ENCODE peak calls at places on chromosomes 1 and 21, in five cellular contexts. One of them, this sample, is unnamed.

GRCh38 chr1:9203623-9204022 is 31.0 kb upstream of the H6PD start:
- DNase-seq in activated T-cell treated with anti-CD3 and anti-CD28 coated beads, Interleukin-2, amount 50 U/mL, for 72 hours: peak
- DNase-seq in RPMI8226: peak
- DNase-seq in lung: no peak
- DNase-seq in NCI-H1048: no peak
- DNase-seq in this sample: no peak

GRCh38 chr21:45482899-45483821 is 59.1 kb downstream of the SLC19A1 start:
- DNase-seq in NCI-H1048: no peak
- DNase-seq in activated T-cell treated with anti-CD3 and anti-CD28 coated beads, Interleukin-2, amount 50 U/mL, for 72 hours: peak
- DNase-seq in RPMI8226: peak
- DNase-seq in lung: no peak
- DNase-seq in this sample: no peak

GRCh38 chr1:230163719-230164118 is 96.7 kb downstream of the GALNT2 start:
- DNase-seq in activated T-cell treated with anti-CD3 and anti-CD28 coated beads, Interleukin-2, amount 50 U/mL, for 72 hours: no peak
- DNase-seq in lung: no peak
- DNase-seq in NCI-H1048: no peak
- DNase-seq in RPMI8226: no peak
- DNase-seq in this sample: no peak

GRCh38 chr1:31568895-31569655 is 7.2 kb upstream of the TINAGL1 start:
- DNase-seq in RPMI8226: no peak
- DNase-seq in NCI-H1048: no peak
- DNase-seq in activated T-cell treated with anti-CD3 and anti-CD28 coated beads, Interleukin-2, amount 50 U/mL, for 72 hours: no peak
- DNase-seq in lung: peak
- DNase-seq in this sample: no peak

GRCh38 chr1:171661076-171661650 is 8.7 kb upstream of the MYOC start:
- DNase-seq in activated T-cell treated with anti-CD3 and anti-CD28 coated beads, Interleukin-2, amount 50 U/mL, for 72 hours: no peak
- DNase-seq in NCI-H1048: no peak
- DNase-seq in RPMI8226: no peak
- DNase-seq in lung: no peak
- DNase-seq in this sample: no peak

GRCh38 chr1:31667065-31667785 is 22.5 kb upstream of the PEF1 start:
- DNase-seq in lung: no peak
- DNase-seq in activated T-cell treated with anti-CD3 and anti-CD28 coated beads, Interleukin-2, amount 50 U/mL, for 72 hours: no peak
- DNase-seq in NCI-H1048: no peak
- DNase-seq in RPMI8226: no peak
- DNase-seq in this sample: no peak

GRCh38 chr1:13908128-13908527 is 208.1 kb downstream of the PRDM2 start:
- DNase-seq in NCI-H1048: no peak
- DNase-seq in RPMI8226: peak
- DNase-seq in activated T-cell treated with anti-CD3 and anti-CD28 coated beads, Interleukin-2, amount 50 U/mL, for 72 hours: no peak
- DNase-seq in lung: no peak
- DNase-seq in this sample: no peak

GRCh38 chr1:232183266-232183800 is 446.6 kb downstream of the SIPA1L2 start:
- DNase-seq in activated T-cell treated with anti-CD3 and anti-CD28 coated beads, Interleukin-2, amount 50 U/mL, for 72 hours: no peak
- DNase-seq in lung: no peak
- DNase-seq in RPMI8226: no peak
- DNase-seq in NCI-H1048: no peak
- DNase-seq in this sample: no peak

GRCh38 chr1:226662704-226663326 is 76.3 kb downstream of the ITPKB start:
- DNase-seq in activated T-cell treated with anti-CD3 and anti-CD28 coated beads, Interleukin-2, amount 50 U/mL, for 72 hours: peak
- DNase-seq in NCI-H1048: no peak
- DNase-seq in RPMI8226: peak
- DNase-seq in lung: peak
- DNase-seq in this sample: peak

GRCh38 chr21:35227774-35228173 is 178.7 kb upstream of the RUNX1 start:
- DNase-seq in activated T-cell treated with anti-CD3 and anti-CD28 coated beads, Interleukin-2, amount 50 U/mL, for 72 hours: no peak
- DNase-seq in lung: no peak
- DNase-seq in RPMI8226: peak
- DNase-seq in NCI-H1048: no peak
- DNase-seq in this sample: no peak

GRCh38 chr1:174968750-174969244 is 30.9 kb upstream of the CACYBP start:
- DNase-seq in activated T-cell treated with anti-CD3 and anti-CD28 coated beads, Interleukin-2, amount 50 U/mL, for 72 hours: peak
- DNase-seq in lung: no peak
- DNase-seq in NCI-H1048: no peak
- DNase-seq in RPMI8226: peak
- DNase-seq in this sample: peak

GRCh38 chr1:184684285-184685077 is 70.2 kb downstream of the EDEM3 start:
- DNase-seq in activated T-cell treated with anti-CD3 and anti-CD28 coated beads, Interleukin-2, amount 50 U/mL, for 72 hours: no peak
- DNase-seq in NCI-H1048: no peak
- DNase-seq in lung: no peak
- DNase-seq in RPMI8226: peak
- DNase-seq in this sample: no peak

GRCh38 chr1:147142886-147143285 is 29.4 kb downstream of the PRKAB2 start:
- DNase-seq in NCI-H1048: no peak
- DNase-seq in lung: no peak
- DNase-seq in activated T-cell treated with anti-CD3 and anti-CD28 coated beads, Interleukin-2, amount 50 U/mL, for 72 hours: no peak
- DNase-seq in RPMI8226: no peak
- DNase-seq in this sample: no peak

GRCh38 chr1:21308847-21309652 is 18.8 kb upstream of the ECE1 start:
- DNase-seq in activated T-cell treated with anti-CD3 and anti-CD28 coated beads, Interleukin-2, amount 50 U/mL, for 72 hours: no peak
- DNase-seq in NCI-H1048: no peak
- DNase-seq in RPMI8226: peak
- DNase-seq in lung: no peak
- DNase-seq in this sample: no peak

GRCh38 chr21:15005391-15005790 is 59.4 kb downstream of the NRIP1 start:
- DNase-seq in activated T-cell treated with anti-CD3 and anti-CD28 coated beads, Interleukin-2, amount 50 U/mL, for 72 hours: peak
- DNase-seq in lung: no peak
- DNase-seq in RPMI8226: no peak
- DNase-seq in NCI-H1048: no peak
- DNase-seq in this sample: no peak

GRCh38 chr1:205059660-205060059 is 16.6 kb downstream of the CNTN2 start:
- DNase-seq in activated T-cell treated with anti-CD3 and anti-CD28 coated beads, Interleukin-2, amount 50 U/mL, for 72 hours: no peak
- DNase-seq in RPMI8226: no peak
- DNase-seq in lung: no peak
- DNase-seq in NCI-H1048: no peak
- DNase-seq in this sample: no peak

GRCh38 chr1:22018583-22019559 is 17.4 kb downstream of the CELA3A start:
- DNase-seq in lung: peak
- DNase-seq in RPMI8226: peak
- DNase-seq in activated T-cell treated with anti-CD3 and anti-CD28 coated beads, Interleukin-2, amount 50 U/mL, for 72 hours: peak
- DNase-seq in NCI-H1048: no peak
- DNase-seq in this sample: peak

GRCh38 chr1:22311461-22311860 is 140.2 kb upstream of the ZBTB40 start:
- DNase-seq in lung: no peak
- DNase-seq in RPMI8226: no peak
- DNase-seq in NCI-H1048: no peak
- DNase-seq in activated T-cell treated with anti-CD3 and anti-CD28 coated beads, Interleukin-2, amount 50 U/mL, for 72 hours: no peak
- DNase-seq in this sample: no peak

GRCh38 chr21:41236361-41236973 is 68.5 kb downstream of the BACE2 start:
- DNase-seq in activated T-cell treated with anti-CD3 and anti-CD28 coated beads, Interleukin-2, amount 50 U/mL, for 72 hours: no peak
- DNase-seq in lung: no peak
- DNase-seq in RPMI8226: no peak
- DNase-seq in NCI-H1048: no peak
- DNase-seq in this sample: no peak

GRCh38 chr1:224433671-224434446 is 738 bp downstream of the WDR26 start:
- DNase-seq in activated T-cell treated with anti-CD3 and anti-CD28 coated beads, Interleukin-2, amount 50 U/mL, for 72 hours: peak
- DNase-seq in NCI-H1048: no peak
- DNase-seq in lung: peak
- DNase-seq in RPMI8226: peak
- DNase-seq in this sample: no peak

GRCh38 chr1:87151500-87152421 is 176.9 kb upstream of the LMO4 start:
- DNase-seq in lung: peak
- DNase-seq in RPMI8226: peak
- DNase-seq in activated T-cell treated with anti-CD3 and anti-CD28 coated beads, Interleukin-2, amount 50 U/mL, for 72 hours: peak
- DNase-seq in NCI-H1048: no peak
- DNase-seq in this sample: peak

GRCh38 chr1:14366361-14367018 is 232.0 kb upstream of the KAZN start:
- DNase-seq in NCI-H1048: no peak
- DNase-seq in RPMI8226: no peak
- DNase-seq in activated T-cell treated with anti-CD3 and anti-CD28 coated beads, Interleukin-2, amount 50 U/mL, for 72 hours: no peak
- DNase-seq in lung: no peak
- DNase-seq in this sample: no peak

GRCh38 chr1:61644303-61644702 is 80.6 kb downstream of the TM2D1 start:
- DNase-seq in activated T-cell treated with anti-CD3 and anti-CD28 coated beads, Interleukin-2, amount 50 U/mL, for 72 hours: no peak
- DNase-seq in lung: no peak
- DNase-seq in RPMI8226: no peak
- DNase-seq in NCI-H1048: no peak
- DNase-seq in this sample: no peak

GRCh38 chr1:20233394-20233793 is 47.1 kb upstream of the PLA2G2C start:
- DNase-seq in lung: no peak
- DNase-seq in NCI-H1048: no peak
- DNase-seq in activated T-cell treated with anti-CD3 and anti-CD28 coated beads, Interleukin-2, amount 50 U/mL, for 72 hours: no peak
- DNase-seq in RPMI8226: peak
- DNase-seq in this sample: no peak

GRCh38 chr1:234340528-234340927 is 32.7 kb upstream of the COA6 start:
- DNase-seq in lung: no peak
- DNase-seq in RPMI8226: no peak
- DNase-seq in NCI-H1048: no peak
- DNase-seq in activated T-cell treated with anti-CD3 and anti-CD28 coated beads, Interleukin-2, amount 50 U/mL, for 72 hours: no peak
- DNase-seq in this sample: no peak

GRCh38 chr1:68558321-68559026 is 61.6 kb upstream of the DEPDC1 start:
- DNase-seq in NCI-H1048: no peak
- DNase-seq in RPMI8226: no peak
- DNase-seq in activated T-cell treated with anti-CD3 and anti-CD28 coated beads, Interleukin-2, amount 50 U/mL, for 72 hours: no peak
- DNase-seq in lung: no peak
- DNase-seq in this sample: no peak

GRCh38 chr1:41599912-41600311 is 115.4 kb upstream of the EDN2 start:
- DNase-seq in NCI-H1048: no peak
- DNase-seq in lung: no peak
- DNase-seq in RPMI8226: peak
- DNase-seq in activated T-cell treated with anti-CD3 and anti-CD28 coated beads, Interleukin-2, amount 50 U/mL, for 72 hours: no peak
- DNase-seq in this sample: no peak

GRCh38 chr1:119347858-119348257 is 20.7 kb upstream of the HAO2 start:
- DNase-seq in lung: no peak
- DNase-seq in NCI-H1048: no peak
- DNase-seq in activated T-cell treated with anti-CD3 and anti-CD28 coated beads, Interleukin-2, amount 50 U/mL, for 72 hours: peak
- DNase-seq in RPMI8226: no peak
- DNase-seq in this sample: peak

GRCh38 chr1:22255341-22256212 is 112.7 kb upstream of the WNT4 start:
- DNase-seq in lung: no peak
- DNase-seq in NCI-H1048: no peak
- DNase-seq in activated T-cell treated with anti-CD3 and anti-CD28 coated beads, Interleukin-2, amount 50 U/mL, for 72 hours: no peak
- DNase-seq in RPMI8226: no peak
- DNase-seq in this sample: no peak

GRCh38 chr1:15820478-15820877 is 13.0 kb upstream of the UQCRHL start:
- DNase-seq in RPMI8226: no peak
- DNase-seq in NCI-H1048: no peak
- DNase-seq in lung: no peak
- DNase-seq in activated T-cell treated with anti-CD3 and anti-CD28 coated beads, Interleukin-2, amount 50 U/mL, for 72 hours: no peak
- DNase-seq in this sample: no peak

GRCh38 chr1:214439352-214440119 is 111.9 kb downstream of the PTPN14 start:
- DNase-seq in lung: peak
- DNase-seq in NCI-H1048: peak
- DNase-seq in activated T-cell treated with anti-CD3 and anti-CD28 coated beads, Interleukin-2, amount 50 U/mL, for 72 hours: peak
- DNase-seq in RPMI8226: peak
- DNase-seq in this sample: no peak

GRCh38 chr1:55049914-55050278 is 10.5 kb downstream of the PCSK9 start:
- DNase-seq in RPMI8226: no peak
- DNase-seq in NCI-H1048: no peak
- DNase-seq in lung: no peak
- DNase-seq in activated T-cell treated with anti-CD3 and anti-CD28 coated beads, Interleukin-2, amount 50 U/mL, for 72 hours: no peak
- DNase-seq in this sample: no peak

GRCh38 chr1:9836632-9836960 is 12.8 kb upstream of the CLSTN1 start:
- DNase-seq in activated T-cell treated with anti-CD3 and anti-CD28 coated beads, Interleukin-2, amount 50 U/mL, for 72 hours: no peak
- DNase-seq in lung: no peak
- DNase-seq in RPMI8226: peak
- DNase-seq in NCI-H1048: no peak
- DNase-seq in this sample: no peak

GRCh38 chr1:152110365-152110859 is 4.8 kb downstream of the TCHH start:
- DNase-seq in lung: no peak
- DNase-seq in activated T-cell treated with anti-CD3 and anti-CD28 coated beads, Interleukin-2, amount 50 U/mL, for 72 hours: peak
- DNase-seq in NCI-H1048: no peak
- DNase-seq in RPMI8226: peak
- DNase-seq in this sample: peak

GRCh38 chr1:68188644-68189340 is 43.5 kb downstream of the WLS start:
- DNase-seq in activated T-cell treated with anti-CD3 and anti-CD28 coated beads, Interleukin-2, amount 50 U/mL, for 72 hours: no peak
- DNase-seq in RPMI8226: no peak
- DNase-seq in lung: no peak
- DNase-seq in NCI-H1048: no peak
- DNase-seq in this sample: no peak

GRCh38 chr1:222995230-222995580 is 147.8 kb downstream of the TLR5 start:
- DNase-seq in NCI-H1048: no peak
- DNase-seq in RPMI8226: no peak
- DNase-seq in lung: no peak
- DNase-seq in activated T-cell treated with anti-CD3 and anti-CD28 coated beads, Interleukin-2, amount 50 U/mL, for 72 hours: no peak
- DNase-seq in this sample: no peak

This sample was measured in HS-27A.